ENCODE peak calls at places on chromosomes 7 and 10, in seven cellular contexts. F, N, L, C, Z, B and S are unnamed samples.
A peak's percentile ranks its signal among the peaks of the same experiment; 100 is the strongest.

GRCh38 chr10:72328045-72328828 is 26.5 kb downstream of the DNAJB12 start:
- DNase-seq in F (peak; percentile 62), N (no peak), L (peak; percentile 68), C (peak; percentile 68), Z (peak; percentile 69), B (peak; percentile 83), S (peak; percentile 68)

GRCh38 chr10:127921751-127922140 is 14.8 kb downstream of the PTPRE start:
- DNase-seq in F (no peak), N (no peak), L (no peak), C (no peak), Z (no peak), B (no peak), S (no peak)

GRCh38 chr10:49115015-49115795 is at the start of gene VSTM4:
- DNase-seq in F (peak; percentile 50), N (peak; percentile 16), L (peak; percentile 23), C (no peak), Z (no peak), B (peak; percentile 74), S (no peak)

GRCh38 chr10:20257422-20257821 is 441.2 kb downstream of the PLXDC2 start:
- DNase-seq in F (no peak), N (no peak), L (no peak), C (no peak), Z (no peak), B (no peak), S (no peak)

GRCh38 chr10:21675157-21675796 is 141.2 kb downstream of the MLLT10 start:
- DNase-seq in F (peak; percentile 20), N (peak; percentile 22), L (peak; percentile 11), C (peak; percentile 22), Z (no peak), B (no peak), S (no peak)

GRCh38 chr7:27170936-27171635 is 3.0 kb downstream of the HOXA10 start:
- DNase-seq in F (no peak), N (no peak), L (no peak), C (no peak), Z (no peak), B (peak; percentile 31), S (peak; percentile 11)

GRCh38 chr10:22340362-22341189 is 4.7 kb upstream of the SPAG6 start:
- DNase-seq in F (peak; percentile 57), N (peak; percentile 86), L (peak; percentile 60), C (peak; percentile 73), Z (peak; percentile 54), B (peak; percentile 85), S (peak; percentile 58)

GRCh38 chr7:96953676-96954513 is 51.5 kb upstream of the DLX6 start:
- DNase-seq in F (no peak), N (no peak), L (no peak), C (no peak), Z (no peak), B (no peak), S (no peak)

GRCh38 chr7:135939-136338 is 56.4 kb upstream of the FAM20C start:
- DNase-seq in F (no peak), N (no peak), L (no peak), C (no peak), Z (no peak), B (no peak), S (no peak)

GRCh38 chr10:70695241-70696030 is 23.1 kb downstream of the ADAMTS14 start:
- DNase-seq in F (no peak), N (no peak), L (no peak), C (no peak), Z (no peak), B (no peak), S (no peak)

GRCh38 chr7:155589001-155589980 is 42.9 kb upstream of the CNPY1 start:
- DNase-seq in F (no peak), N (no peak), L (no peak), C (no peak), Z (no peak), B (peak; percentile 55), S (no peak)

GRCh38 chr10:91022924-91023707 is 102.2 kb upstream of the ANKRD1 start:
- DNase-seq in F (no peak), N (no peak), L (peak; percentile 40), C (no peak), Z (peak; percentile 71), B (no peak), S (no peak)

GRCh38 chr10:70234668-70235447 is 1.6 kb upstream of the PPA1 start:
- DNase-seq in F (no peak), N (no peak), L (peak; percentile 79), C (no peak), Z (no peak), B (no peak), S (no peak)

DNA sequence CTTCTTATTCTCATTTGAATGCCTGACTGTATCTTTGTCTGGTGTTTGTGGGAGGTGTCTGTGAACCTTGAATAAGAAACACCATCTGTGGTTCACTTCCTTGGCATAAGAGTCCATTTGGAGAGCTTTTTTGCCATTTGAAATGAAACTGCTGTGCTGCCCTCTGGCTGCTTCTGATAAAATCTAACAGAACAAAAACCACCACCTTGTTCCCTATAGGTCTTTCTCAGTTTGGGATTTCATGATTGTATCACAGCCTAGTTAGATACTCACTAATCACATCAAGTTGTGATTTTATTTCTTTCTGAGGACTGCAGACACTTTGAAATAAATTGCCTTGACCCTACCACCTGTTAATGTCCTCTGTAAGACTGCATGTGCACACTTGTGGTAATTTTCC is 102.7 kb upstream of the FAM13C start:
- DNase-seq in F (no peak), N (no peak), L (no peak), C (no peak), Z (peak; percentile 37), B (no peak), S (no peak)
- TF ChIP-seq CTCF in F (no peak), N (no peak), L (no peak), C (no peak), Z (peak; percentile 67), B (no peak), S (no peak)

GRCh38 chr10:100103581-100103980 is 21.9 kb upstream of the CPN1 start:
- DNase-seq in F (no peak), N (no peak), L (no peak), C (no peak), Z (no peak), B (no peak), S (no peak)

GRCh38 chr10:100106865-100107264 is 25.2 kb upstream of the CPN1 start:
- DNase-seq in F (no peak), N (no peak), L (no peak), C (no peak), Z (no peak), B (no peak), S (no peak)

GRCh38 chr10:100104300-100104699 is 22.6 kb upstream of the CPN1 start:
- DNase-seq in F (no peak), N (no peak), L (no peak), C (no peak), Z (no peak), B (no peak), S (no peak)

GRCh38 chr10:100101526-100102076 is 19.9 kb upstream of the CPN1 start:
- DNase-seq in F (no peak), N (no peak), L (no peak), C (no peak), Z (no peak), B (no peak), S (no peak)

GRCh38 chr10:100100651-100101525 is 19.2 kb upstream of the CPN1 start:
- DNase-seq in F (no peak), N (no peak), L (no peak), C (peak; percentile 50), Z (no peak), B (no peak), S (no peak)
- TF ChIP-seq CTCF in F (no peak), N (no peak), L (no peak), C (peak; percentile 76), Z (no peak), B (no peak), S (no peak)

GRCh38 chr10:44948713-44949112 is 10.9 kb upstream of the RASSF4 start:
- DNase-seq in F (no peak), N (no peak), L (no peak), C (no peak), Z (peak; percentile 1), B (no peak), S (no peak)
- TF ChIP-seq CTCF in F (no peak), N (no peak), L (no peak), C (no peak), Z (no peak), B (no peak), S (no peak)

DNA sequence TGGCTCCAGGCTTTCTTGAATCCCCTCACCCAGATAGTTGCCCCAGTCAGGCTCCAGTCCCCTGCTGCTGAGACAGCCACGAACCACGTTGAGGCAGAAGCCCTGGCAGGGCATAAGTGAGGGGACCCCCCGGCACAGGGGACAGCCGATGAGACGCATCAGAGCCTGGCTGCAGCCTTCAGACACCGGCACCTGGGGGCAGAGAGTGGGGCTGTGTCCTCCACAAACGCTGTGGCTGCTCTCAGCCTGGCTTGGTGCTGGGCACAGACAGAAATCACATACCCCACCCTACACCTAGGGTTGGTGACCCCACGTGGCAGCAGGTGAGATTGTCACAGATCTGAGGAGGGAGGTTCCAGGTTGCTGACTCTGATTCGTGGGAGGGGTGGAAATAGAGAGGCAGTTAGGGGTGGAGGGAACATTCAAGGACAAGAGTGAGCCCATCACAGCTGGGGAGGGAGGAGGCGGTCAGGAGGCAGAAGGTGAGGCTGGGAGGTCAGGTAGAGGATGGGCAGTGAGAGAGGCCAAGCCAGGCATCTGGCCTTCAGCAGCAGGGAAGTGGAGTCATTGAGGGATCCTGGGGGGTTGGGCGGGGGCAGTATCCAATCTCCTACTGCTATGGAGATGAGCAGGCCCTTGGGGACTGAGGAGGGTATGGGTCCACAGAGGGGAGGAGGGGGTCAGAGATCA is 3.2 kb downstream of the GPC2 start:
- DNase-seq in F (no peak), N (no peak), L (no peak), C (no peak), Z (no peak), B (peak; percentile 53), S (no peak)
- TF ChIP-seq CTCF in F (no peak), N (no peak), L (no peak), C (no peak), Z (no peak), B (no peak), S (no peak)

DNA sequence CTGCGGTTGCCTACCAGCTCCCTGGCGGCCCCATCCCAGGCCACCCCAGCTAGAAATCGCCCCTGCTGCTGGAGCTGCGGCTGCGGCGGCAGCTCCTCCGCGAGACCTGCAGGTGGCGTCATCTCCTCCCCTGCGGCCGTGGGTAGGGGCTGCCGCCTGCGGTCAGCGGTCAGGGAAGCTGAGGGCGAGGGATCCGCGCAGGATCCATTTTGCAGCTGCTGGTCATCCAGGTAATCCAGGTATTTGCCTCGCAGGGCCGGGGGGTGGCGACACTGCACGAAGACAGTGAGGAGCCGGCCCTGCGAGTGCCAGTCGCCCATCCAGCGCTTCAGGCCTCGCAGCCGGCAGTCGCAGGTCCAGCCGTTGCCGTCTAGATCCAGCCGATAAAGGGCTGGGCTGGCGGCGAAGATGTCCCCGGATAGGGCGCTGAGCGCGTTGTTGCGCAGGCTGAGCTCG is 1.5 kb downstream of the TRIL start:
- DNase-seq in F (peak; percentile 76), N (peak; percentile 14), L (peak; percentile 18), C (no peak), Z (peak; percentile 41), B (peak; percentile 89), S (peak; percentile 76)
- TF ChIP-seq CTCF in F (peak; percentile 65), N (peak; percentile 1), L (peak; percentile 43), C (peak; percentile 76), Z (peak; percentile 59), B (peak; percentile 61), S (peak; percentile 41)

GRCh38 chr7:22726345-22726848 is 603 bp upstream of the IL6 start:
- DNase-seq in F (peak; percentile 18), N (peak; percentile 79), L (peak; percentile 43), C (no peak), Z (no peak), B (peak; percentile 72), S (peak; percentile 58)
- TF ChIP-seq CTCF in F (peak; percentile 67), N (peak; percentile 78), L (peak; percentile 54), C (peak; percentile 88), Z (peak; percentile 49), B (peak; percentile 61), S (no peak)